ENCODE peak calls at places on chromosomes 16 and 17, in four cellular contexts. I is K562, O is sigmoid colon, G is transverse colon. C is an unnamed sample.

GRCh38 chr16:62213763-62214162 is 177.5 kb upstream of the CDH8 start:
- DNase-seq in I (no peak), G (no peak), O (no peak), C (no peak)

GRCh38 chr16:9976641-9977040 is 205.6 kb downstream of the GRIN2A start:
- DNase-seq in I (no peak), G (no peak), O (no peak), C (peak; percentile 62)

GRCh38 chr17:34533811-34534527 is 45.4 kb upstream of the TMEM132E start:
- DNase-seq in G (no peak), O (no peak), I (no peak), C (no peak)

GRCh38 chr16:4337540-4338088 is 13.5 kb downstream of the PAM16 start:
- DNase-seq in I (no peak), G (no peak), O (no peak), C (no peak)

GRCh38 chr16:81873843-81874752 is 95.0 kb downstream of the PLCG2 start:
- DNase-seq in O (no peak), G (peak; percentile 51), I (peak; percentile 65), C (no peak)

GRCh38 chr17:21502301-21502700 is 126.1 kb downstream of the KCNJ12 start:
- DNase-seq in I (no peak), G (no peak), O (no peak), C (no peak)

GRCh38 chr17:57968456-57968855 is 13.2 kb upstream of the CUEDC1 start:
- DNase-seq in O (no peak), G (no peak), I (no peak), C (peak; percentile 42)

GRCh38 chr17:16027708-16028584 is 28.3 kb downstream of the TTC19 start:
- DNase-seq in I (peak; percentile 67), O (no peak), G (no peak), C (no peak)

GRCh38 chr16:69481901-69482341 is 57.5 kb downstream of the CYB5B start:
- DNase-seq in O (peak; percentile 92), I (peak; percentile 49), G (peak; percentile 31), C (peak; percentile 92)

GRCh38 chr16:78666318-78666717 is 566.9 kb downstream of the WWOX start:
- DNase-seq in I (no peak), O (no peak), G (no peak), C (no peak)

GRCh38 chr16:27204232-27204915 is 1.0 kb downstream of the KDM8 start:
- DNase-seq in O (no peak), G (no peak), I (peak; percentile 41), C (no peak)

DNA sequence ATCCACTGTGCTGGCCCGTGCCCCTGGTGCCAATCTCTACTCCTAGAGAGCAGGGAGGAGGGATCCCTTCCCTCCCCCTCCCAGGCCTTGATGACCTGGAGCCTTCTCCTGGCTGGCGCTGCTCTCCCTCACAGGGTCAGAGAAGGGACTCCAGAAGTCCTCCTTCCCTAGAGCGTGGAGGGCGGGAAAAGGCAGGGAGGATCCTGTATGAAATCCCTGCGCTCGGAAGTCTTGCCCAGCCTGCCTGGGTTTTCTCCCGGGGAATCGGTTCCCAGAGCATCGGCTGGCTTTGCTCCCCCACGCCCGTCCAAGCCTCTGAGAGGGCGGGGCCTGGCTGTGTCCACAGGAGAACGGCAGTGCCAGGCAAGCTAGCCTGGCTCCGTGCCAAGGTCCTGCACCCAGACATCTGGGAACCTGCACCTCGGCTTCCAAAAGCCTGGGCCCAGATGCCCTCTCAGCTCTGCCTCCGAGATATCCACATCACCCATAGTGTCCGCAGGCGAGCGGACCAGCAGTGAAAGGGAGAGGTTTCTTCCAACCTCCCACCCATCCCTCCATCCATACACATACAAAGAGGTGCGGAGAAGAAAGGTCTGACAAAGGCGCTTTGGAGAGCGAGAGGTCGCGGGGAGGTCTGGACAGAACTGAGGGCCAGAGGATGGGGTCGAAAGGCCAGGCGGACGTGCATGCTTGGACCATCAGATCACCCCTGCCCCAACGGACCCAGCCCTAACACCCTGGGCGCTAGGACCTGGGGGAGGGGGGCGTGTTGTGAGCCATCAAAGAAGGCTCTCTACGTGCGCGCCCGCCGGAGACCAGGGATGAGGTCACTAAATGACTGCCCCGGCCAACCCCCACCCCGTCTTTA is 1.1 kb downstream of the MPP2 start:
- DNase-seq in I (no peak), G (peak; percentile 62), O (peak; percentile 95), C (peak; percentile 94)
- TF ChIP-seq EP300 in I (no peak), G (no peak), O (no peak), C (no peak)

GRCh38 chr17:81870155-81870977 is 771 bp downstream of the ARHGDIA start:
- DNase-seq in O (peak; percentile 76), G (peak; percentile 57), I (peak; percentile 61), C (no peak)
- TF ChIP-seq POLR2AphosphoS5 in O (peak; percentile 26), G (no peak), I (no peak), C (peak; percentile 8)

DNA sequence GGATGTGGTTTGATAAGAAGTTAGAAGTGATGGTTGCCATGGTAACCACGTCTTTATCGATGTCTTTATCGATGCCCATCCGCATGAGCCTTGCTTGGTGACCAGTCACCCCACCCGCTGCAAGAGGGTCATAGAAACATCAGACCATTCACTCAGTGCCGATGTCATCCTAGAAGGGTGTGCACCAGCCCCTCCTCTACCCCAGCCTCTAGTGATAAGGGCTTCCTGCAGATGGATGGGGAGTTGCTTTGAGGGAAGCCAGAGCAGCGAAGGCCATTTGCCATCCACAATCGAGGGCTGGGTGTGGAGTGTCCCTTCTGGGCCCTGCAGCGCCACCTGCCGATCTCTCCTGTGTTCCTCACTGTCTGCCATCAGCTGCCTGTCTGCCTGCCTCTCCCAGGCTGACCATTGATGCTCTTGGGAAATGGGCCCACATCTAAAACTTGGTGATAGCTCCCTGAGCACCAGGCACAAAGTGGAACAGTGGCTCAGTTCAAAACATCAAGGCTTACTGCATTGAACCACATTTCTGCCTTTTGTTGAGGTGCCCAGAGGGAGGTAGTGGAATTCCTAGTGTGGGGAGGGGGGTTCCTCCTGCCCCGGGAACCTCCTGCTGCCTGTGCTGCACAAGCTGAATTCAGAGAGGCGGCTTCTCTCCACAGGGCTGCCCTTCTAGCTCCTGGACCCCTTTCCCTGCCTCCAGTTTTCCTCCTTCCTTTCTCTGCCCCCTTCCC is 8.9 kb downstream of the CALB2 start:
- DNase-seq in I (peak; percentile 79), G (peak; percentile 38), O (no peak), C (no peak)
- TF ChIP-seq CTCF in I (peak; percentile 77), G (peak; percentile 26), O (no peak), C (no peak)

GRCh38 chr16:1532081-1532760 is 1.2 kb upstream of the TMEM204 start:
- DNase-seq in G (peak; percentile 52), I (no peak), O (peak; percentile 96), C (no peak)
- TF ChIP-seq EP300 in G (peak; percentile 92), I (no peak), O (no peak), C (peak; percentile 92)

GRCh38 chr17:4786516-4786915 is 352 bp upstream of the VMO1 start:
- DNase-seq in O (no peak), G (no peak), I (no peak), C (no peak)
- TF ChIP-seq POLR2AphosphoS5 in O (no peak), G (no peak), I (no peak), C (no peak)

GRCh38 chr17:66900126-66901010 is 64.1 kb upstream of the CACNG4 start:
- DNase-seq in I (peak; percentile 4), G (no peak), O (no peak), C (no peak)
- TF ChIP-seq CTCF in I (peak; percentile 31), G (no peak), O (no peak), C (peak; percentile 16)

C was measured in esophagus muscularis mucosa.